ENCODE peak calls at places on chromosome 13, in ten cellular contexts. One of them, this sample, is unnamed.

GRCh38 chr13:23202383-23202782 is 21.6 kb downstream of the SGCG start:
- DNase-seq in stomach: no peak
- DNase-seq in gastrocnemius medialis: no peak
- DNase-seq in heart right ventricle: no peak
- DNase-seq in sigmoid colon: no peak
- DNase-seq in tibial artery: no peak
- DNase-seq in CD4-positive, alpha-beta T cell: no peak
- DNase-seq in body of pancreas: no peak
- DNase-seq in AG04450: no peak
- DNase-seq in colonic mucosa: no peak
- DNase-seq in this sample: no peak

GRCh38 chr13:102267191-102267590 is 134.7 kb downstream of the FGF14 start:
- DNase-seq in gastrocnemius medialis: no peak
- DNase-seq in CD4-positive, alpha-beta T cell: no peak
- DNase-seq in AG04450: no peak
- DNase-seq in heart right ventricle: no peak
- DNase-seq in colonic mucosa: no peak
- DNase-seq in tibial artery: no peak
- DNase-seq in body of pancreas: no peak
- DNase-seq in stomach: no peak
- DNase-seq in sigmoid colon: no peak
- DNase-seq in this sample: no peak

GRCh38 chr13:27008733-27009132 is 162.9 kb downstream of the USP12 start:
- DNase-seq in heart right ventricle: no peak
- DNase-seq in body of pancreas: no peak
- DNase-seq in tibial artery: no peak
- DNase-seq in sigmoid colon: no peak
- DNase-seq in gastrocnemius medialis: no peak
- DNase-seq in CD4-positive, alpha-beta T cell: no peak
- DNase-seq in AG04450: no peak
- DNase-seq in stomach: no peak
- DNase-seq in colonic mucosa: no peak
- DNase-seq in this sample: no peak

GRCh38 chr13:79898996-79899395 is 418.0 kb downstream of the NDFIP2 start:
- DNase-seq in colonic mucosa: no peak
- DNase-seq in CD4-positive, alpha-beta T cell: no peak
- DNase-seq in tibial artery: no peak
- DNase-seq in gastrocnemius medialis: no peak
- DNase-seq in AG04450: no peak
- DNase-seq in sigmoid colon: no peak
- DNase-seq in stomach: no peak
- DNase-seq in heart right ventricle: no peak
- DNase-seq in body of pancreas: no peak
- DNase-seq in this sample: no peak

GRCh38 chr13:44108345-44108858 is 228.7 kb downstream of the LACC1 start:
- DNase-seq in colonic mucosa: peak
- DNase-seq in CD4-positive, alpha-beta T cell: no peak
- DNase-seq in gastrocnemius medialis: no peak
- DNase-seq in sigmoid colon: no peak
- DNase-seq in tibial artery: no peak
- DNase-seq in stomach: peak
- DNase-seq in heart right ventricle: peak
- DNase-seq in body of pancreas: peak
- DNase-seq in AG04450: no peak
- DNase-seq in this sample: no peak

GRCh38 chr13:101916758-101917474 is 464.4 kb downstream of the ITGBL1 start:
- DNase-seq in sigmoid colon: no peak
- DNase-seq in body of pancreas: no peak
- DNase-seq in heart right ventricle: no peak
- DNase-seq in stomach: no peak
- DNase-seq in AG04450: no peak
- DNase-seq in colonic mucosa: no peak
- DNase-seq in gastrocnemius medialis: no peak
- DNase-seq in tibial artery: no peak
- DNase-seq in CD4-positive, alpha-beta T cell: no peak
- DNase-seq in this sample: no peak

GRCh38 chr13:30577381-30577780 is 40.3 kb upstream of the USPL1 start:
- DNase-seq in body of pancreas: no peak
- DNase-seq in stomach: no peak
- DNase-seq in gastrocnemius medialis: no peak
- DNase-seq in tibial artery: no peak
- DNase-seq in sigmoid colon: no peak
- DNase-seq in heart right ventricle: no peak
- DNase-seq in CD4-positive, alpha-beta T cell: peak
- DNase-seq in colonic mucosa: no peak
- DNase-seq in AG04450: peak
- DNase-seq in this sample: peak

GRCh38 chr13:27024781-27025492 is 146.7 kb downstream of the USP12 start:
- DNase-seq in body of pancreas: no peak
- DNase-seq in gastrocnemius medialis: no peak
- DNase-seq in colonic mucosa: no peak
- DNase-seq in tibial artery: no peak
- DNase-seq in AG04450: no peak
- DNase-seq in sigmoid colon: no peak
- DNase-seq in stomach: no peak
- DNase-seq in CD4-positive, alpha-beta T cell: no peak
- DNase-seq in heart right ventricle: no peak
- DNase-seq in this sample: no peak

GRCh38 chr13:99796175-99796819 is 175.3 kb downstream of the ZIC5 start:
- DNase-seq in AG04450: peak
- DNase-seq in stomach: no peak
- DNase-seq in CD4-positive, alpha-beta T cell: no peak
- DNase-seq in tibial artery: no peak
- DNase-seq in body of pancreas: no peak
- DNase-seq in sigmoid colon: no peak
- DNase-seq in heart right ventricle: no peak
- DNase-seq in colonic mucosa: peak
- DNase-seq in gastrocnemius medialis: no peak
- DNase-seq in this sample: peak

GRCh38 chr13:30266751-30267150 is 40.6 kb downstream of the KATNAL1 start:
- DNase-seq in sigmoid colon: no peak
- DNase-seq in gastrocnemius medialis: no peak
- DNase-seq in CD4-positive, alpha-beta T cell: no peak
- DNase-seq in heart right ventricle: no peak
- DNase-seq in AG04450: no peak
- DNase-seq in colonic mucosa: no peak
- DNase-seq in stomach: no peak
- DNase-seq in body of pancreas: no peak
- DNase-seq in tibial artery: no peak
- DNase-seq in this sample: no peak

GRCh38 chr13:85535306-85535705 is 263.9 kb downstream of the SLITRK6 start:
- DNase-seq in heart right ventricle: no peak
- DNase-seq in stomach: no peak
- DNase-seq in colonic mucosa: no peak
- DNase-seq in CD4-positive, alpha-beta T cell: no peak
- DNase-seq in sigmoid colon: no peak
- DNase-seq in body of pancreas: no peak
- DNase-seq in tibial artery: no peak
- DNase-seq in gastrocnemius medialis: no peak
- DNase-seq in AG04450: no peak
- DNase-seq in this sample: no peak

GRCh38 chr13:42769650-42770049 is 11.7 kb upstream of the FAM216B start:
- DNase-seq in gastrocnemius medialis: no peak
- DNase-seq in tibial artery: no peak
- DNase-seq in body of pancreas: no peak
- DNase-seq in CD4-positive, alpha-beta T cell: no peak
- DNase-seq in stomach: no peak
- DNase-seq in heart right ventricle: no peak
- DNase-seq in sigmoid colon: no peak
- DNase-seq in colonic mucosa: no peak
- DNase-seq in AG04450: no peak
- DNase-seq in this sample: no peak

GRCh38 chr13:30105381-30105780 is 202.0 kb downstream of the KATNAL1 start:
- DNase-seq in stomach: peak
- DNase-seq in tibial artery: no peak
- DNase-seq in heart right ventricle: no peak
- DNase-seq in colonic mucosa: no peak
- DNase-seq in CD4-positive, alpha-beta T cell: no peak
- DNase-seq in AG04450: no peak
- DNase-seq in sigmoid colon: no peak
- DNase-seq in gastrocnemius medialis: no peak
- DNase-seq in body of pancreas: peak
- DNase-seq in this sample: no peak

GRCh38 chr13:101706651-101707050 is 254.2 kb downstream of the ITGBL1 start:
- DNase-seq in AG04450: peak
- DNase-seq in CD4-positive, alpha-beta T cell: no peak
- DNase-seq in gastrocnemius medialis: no peak
- DNase-seq in stomach: no peak
- DNase-seq in body of pancreas: no peak
- DNase-seq in heart right ventricle: no peak
- DNase-seq in tibial artery: no peak
- DNase-seq in sigmoid colon: no peak
- DNase-seq in colonic mucosa: no peak
- DNase-seq in this sample: peak

GRCh38 chr13:98348476-98348875 is 171.4 kb upstream of the RNF113B start:
- DNase-seq in CD4-positive, alpha-beta T cell: no peak
- DNase-seq in colonic mucosa: no peak
- DNase-seq in heart right ventricle: no peak
- DNase-seq in sigmoid colon: no peak
- DNase-seq in body of pancreas: no peak
- DNase-seq in gastrocnemius medialis: no peak
- DNase-seq in AG04450: no peak
- DNase-seq in stomach: no peak
- DNase-seq in tibial artery: no peak
- DNase-seq in this sample: no peak
- TF ChIP-seq CTCF in CD4-positive, alpha-beta T cell: no peak
- TF ChIP-seq CTCF in colonic mucosa: no peak
- TF ChIP-seq CTCF in heart right ventricle: no peak
- TF ChIP-seq CTCF in sigmoid colon: no peak
- TF ChIP-seq CTCF in body of pancreas: no peak
- TF ChIP-seq CTCF in gastrocnemius medialis: no peak
- TF ChIP-seq CTCF in AG04450: no peak
- TF ChIP-seq CTCF in stomach: no peak
- TF ChIP-seq CTCF in tibial artery: no peak
- TF ChIP-seq CTCF in this sample: no peak

GRCh38 chr13:32984857-32985626 is 31.2 kb upstream of the KL start:
- DNase-seq in stomach: peak
- DNase-seq in gastrocnemius medialis: no peak
- DNase-seq in colonic mucosa: no peak
- DNase-seq in heart right ventricle: no peak
- DNase-seq in CD4-positive, alpha-beta T cell: no peak
- DNase-seq in tibial artery: no peak
- DNase-seq in sigmoid colon: peak
- DNase-seq in body of pancreas: no peak
- DNase-seq in AG04450: peak
- DNase-seq in this sample: peak
- H3K27ac ChIP-seq in stomach: peak
- H3K27ac ChIP-seq in gastrocnemius medialis: no peak
- H3K27ac ChIP-seq in colonic mucosa: no peak
- H3K27ac ChIP-seq in heart right ventricle: no peak
- H3K27ac ChIP-seq in CD4-positive, alpha-beta T cell: no peak
- H3K27ac ChIP-seq in tibial artery: no peak
- H3K27ac ChIP-seq in sigmoid colon: peak
- H3K27ac ChIP-seq in body of pancreas: no peak
- H3K27ac ChIP-seq in AG04450: peak
- H3K27ac ChIP-seq in this sample: no peak

GRCh38 chr13:110811008-110811720 is 97.7 kb downstream of the ING1 start:
- DNase-seq in CD4-positive, alpha-beta T cell: no peak
- DNase-seq in stomach: no peak
- DNase-seq in colonic mucosa: no peak
- DNase-seq in tibial artery: peak
- DNase-seq in sigmoid colon: no peak
- DNase-seq in body of pancreas: no peak
- DNase-seq in gastrocnemius medialis: no peak
- DNase-seq in AG04450: no peak
- DNase-seq in heart right ventricle: no peak
- DNase-seq in this sample: no peak

GRCh38 chr13:110812869-110813645 is 99.6 kb downstream of the ING1 start:
- DNase-seq in body of pancreas: no peak
- DNase-seq in CD4-positive, alpha-beta T cell: no peak
- DNase-seq in heart right ventricle: no peak
- DNase-seq in AG04450: no peak
- DNase-seq in sigmoid colon: no peak
- DNase-seq in colonic mucosa: no peak
- DNase-seq in tibial artery: peak
- DNase-seq in stomach: no peak
- DNase-seq in gastrocnemius medialis: no peak
- DNase-seq in this sample: no peak

GRCh38 chr13:110811751-110812110 is 98.2 kb downstream of the ING1 start:
- DNase-seq in sigmoid colon: no peak
- DNase-seq in body of pancreas: no peak
- DNase-seq in tibial artery: no peak
- DNase-seq in AG04450: no peak
- DNase-seq in stomach: no peak
- DNase-seq in gastrocnemius medialis: no peak
- DNase-seq in CD4-positive, alpha-beta T cell: no peak
- DNase-seq in colonic mucosa: no peak
- DNase-seq in heart right ventricle: no peak
- DNase-seq in this sample: no peak

GRCh38 chr13:110813646-110814624 is 100.4 kb downstream of the ING1 start:
- DNase-seq in heart right ventricle: no peak
- DNase-seq in AG04450: no peak
- DNase-seq in CD4-positive, alpha-beta T cell: no peak
- DNase-seq in stomach: no peak
- DNase-seq in tibial artery: peak
- DNase-seq in sigmoid colon: no peak
- DNase-seq in body of pancreas: no peak
- DNase-seq in colonic mucosa: no peak
- DNase-seq in gastrocnemius medialis: no peak
- DNase-seq in this sample: no peak

DNA sequence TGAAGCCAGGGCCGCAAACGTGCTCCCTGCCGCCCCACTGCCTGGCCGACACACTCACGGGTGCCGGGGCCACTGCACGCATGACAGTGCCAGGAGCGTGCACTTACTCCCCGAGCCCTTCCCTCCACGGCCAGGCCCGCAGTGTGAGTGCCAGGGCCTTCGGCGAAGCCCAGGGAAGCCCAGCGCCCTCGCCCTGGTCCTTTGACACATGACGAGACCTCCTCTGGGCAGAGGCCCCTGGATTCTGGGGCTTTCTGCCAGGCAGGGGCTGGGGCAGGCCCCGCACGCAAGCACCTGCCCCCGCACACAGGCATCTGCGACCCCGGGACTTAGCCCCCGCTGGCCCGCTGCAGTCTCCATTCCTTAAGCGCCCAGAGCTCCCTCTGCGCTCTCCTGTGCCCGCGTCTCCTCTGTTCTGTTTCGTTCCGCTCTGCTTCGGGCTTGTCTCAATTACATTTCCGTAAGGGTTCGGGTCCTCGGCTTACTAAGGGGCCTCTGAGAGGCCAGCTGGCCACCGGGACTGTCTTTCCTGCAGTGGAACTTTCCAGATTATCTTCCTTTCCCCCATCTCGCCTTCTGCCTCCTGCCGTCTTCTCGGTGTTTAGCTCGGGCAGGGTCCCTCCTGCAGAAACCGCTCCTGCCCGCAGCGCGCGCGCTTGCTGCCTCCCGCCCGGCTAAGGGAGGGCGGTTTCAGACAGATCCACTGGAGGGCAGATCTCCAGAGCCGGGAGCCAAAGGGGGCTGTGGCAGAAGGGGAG is 98.8 kb downstream of the ING1 start:
- DNase-seq in CD4-positive, alpha-beta T cell: no peak
- DNase-seq in tibial artery: peak
- DNase-seq in gastrocnemius medialis: no peak
- DNase-seq in sigmoid colon: no peak
- DNase-seq in heart right ventricle: no peak
- DNase-seq in body of pancreas: no peak
- DNase-seq in colonic mucosa: no peak
- DNase-seq in AG04450: no peak
- DNase-seq in stomach: no peak
- DNase-seq in this sample: no peak
- TF ChIP-seq CTCF in CD4-positive, alpha-beta T cell: no peak
- TF ChIP-seq CTCF in tibial artery: no peak
- TF ChIP-seq CTCF in gastrocnemius medialis: no peak
- TF ChIP-seq CTCF in sigmoid colon: no peak
- TF ChIP-seq CTCF in heart right ventricle: no peak
- TF ChIP-seq CTCF in body of pancreas: no peak
- TF ChIP-seq CTCF in colonic mucosa: no peak
- TF ChIP-seq CTCF in AG04450: peak
- TF ChIP-seq CTCF in stomach: no peak
- TF ChIP-seq CTCF in this sample: no peak

GRCh38 chr13:98453254-98453843 is 123.6 kb downstream of the STK24 start:
- DNase-seq in AG04450: no peak
- DNase-seq in gastrocnemius medialis: no peak
- DNase-seq in heart right ventricle: no peak
- DNase-seq in sigmoid colon: no peak
- DNase-seq in stomach: no peak
- DNase-seq in body of pancreas: no peak
- DNase-seq in colonic mucosa: no peak
- DNase-seq in tibial artery: no peak
- DNase-seq in CD4-positive, alpha-beta T cell: no peak
- DNase-seq in this sample: no peak
- H3K27ac ChIP-seq in AG04450: no peak
- H3K27ac ChIP-seq in gastrocnemius medialis: peak
- H3K27ac ChIP-seq in heart right ventricle: peak
- H3K27ac ChIP-seq in sigmoid colon: no peak
- H3K27ac ChIP-seq in stomach: no peak
- H3K27ac ChIP-seq in body of pancreas: no peak
- H3K27ac ChIP-seq in colonic mucosa: no peak
- H3K27ac ChIP-seq in tibial artery: peak
- H3K27ac ChIP-seq in CD4-positive, alpha-beta T cell: no peak
- H3K27ac ChIP-seq in this sample: no peak

This sample was measured in RWPE1.